ENCODE peak calls at places on chromosomes 3 and 15, in five cellular contexts. A is SK-N-SH, T is NT2/D1, P is K562, G is HCT116. Q is an unnamed sample.

GRCh38 chr15:99439524-99439835 is 126.3 kb upstream of the MEF2A start:
- DNase-seq in A (no peak), T (no peak), P (no peak), G (no peak), Q (no peak)

GRCh38 chr3:115388166-115388565 is 235.1 kb upstream of the GAP43 start:
- DNase-seq in A (no peak), T (no peak), P (no peak), G (no peak), Q (no peak)

GRCh38 chr3:171566803-171567422 is 106.7 kb upstream of the TNIK start:
- DNase-seq in A (peak), T (no peak), P (peak), G (peak), Q (peak)

GRCh38 chr15:58212909-58213526 is 74.8 kb downstream of the AQP9 start:
- DNase-seq in A (no peak), T (no peak), P (peak), G (no peak), Q (no peak)

GRCh38 chr3:61224823-61225222 is 26.4 kb downstream of the FHIT start:
- DNase-seq in A (no peak), T (no peak), P (no peak), G (no peak), Q (no peak)

GRCh38 chr3:39809995-39810595 is 686 bp downstream of the MYRIP start:
- DNase-seq in A (no peak), T (no peak), P (no peak), G (no peak), Q (no peak)

GRCh38 chr15:55407631-55407948 is 569 bp downstream of the CCPG1 start:
- DNase-seq in A (no peak), T (no peak), P (no peak), G (no peak), Q (no peak)

GRCh38 chr3:59418836-59419235 is 369.0 kb upstream of the CFAP20DC start:
- DNase-seq in A (no peak), T (no peak), P (no peak), G (no peak), Q (no peak)

GRCh38 chr3:174784206-174784934 is 74.8 kb upstream of the NAALADL2 start:
- DNase-seq in A (no peak), T (no peak), P (no peak), G (no peak), Q (no peak)

GRCh38 chr3:53819163-53819868 is 26.9 kb downstream of the CHDH start:
- DNase-seq in A (no peak), T (no peak), P (no peak), G (no peak), Q (no peak)

GRCh38 chr3:53816430-53816829 is 29.8 kb downstream of the CHDH start:
- DNase-seq in A (no peak), T (no peak), P (no peak), G (no peak), Q (no peak)

GRCh38 chr3:53818221-53819162 is 27.7 kb downstream of the CHDH start:
- DNase-seq in A (no peak), T (no peak), P (no peak), G (no peak), Q (no peak)

GRCh38 chr3:53817211-53817610 is 29.0 kb downstream of the CHDH start:
- DNase-seq in A (no peak), T (no peak), P (no peak), G (no peak), Q (no peak)

GRCh38 chr3:53817809-53818208 is 28.4 kb downstream of the CHDH start:
- DNase-seq in A (no peak), T (no peak), P (no peak), G (no peak), Q (no peak)
- TF ChIP-seq YY1 in A (no peak), T (no peak), P (no peak), G (no peak), Q (no peak)

GRCh38 chr3:104578558-104578957 is 788.2 kb upstream of the ALCAM start:
- DNase-seq in A (no peak), T (no peak), P (peak), G (no peak), Q (no peak)

GRCh38 chr3:104586344-104586743 is 780.4 kb upstream of the ALCAM start:
- DNase-seq in A (no peak), T (no peak), P (no peak), G (no peak), Q (no peak)

GRCh38 chr3:104584702-104585101 is 782.0 kb upstream of the ALCAM start:
- DNase-seq in A (no peak), T (no peak), P (no peak), G (no peak), Q (no peak)

DNA sequence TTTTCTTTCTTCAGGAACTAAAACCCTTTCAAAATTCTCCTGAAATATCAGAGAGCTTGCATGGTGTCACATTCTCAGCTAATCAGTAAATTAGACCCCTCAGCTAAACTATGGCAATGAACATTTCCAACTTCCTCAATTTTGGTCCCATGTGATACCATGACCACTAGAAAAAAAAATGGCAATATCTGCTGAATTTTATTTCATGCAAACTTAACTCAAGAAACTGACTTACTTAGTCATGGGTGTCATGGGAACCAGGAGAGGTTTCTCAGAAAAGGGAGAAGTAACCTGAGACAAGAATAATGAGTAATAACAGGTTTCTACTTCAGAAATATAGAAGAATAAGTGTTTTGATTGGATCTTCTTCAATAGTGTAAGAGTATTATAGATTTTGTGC is 784.6 kb upstream of the ALCAM start:
- DNase-seq in A (no peak), T (no peak), P (no peak), G (no peak), Q (no peak)
- TF ChIP-seq YY1 in A (no peak), T (no peak), P (no peak), G (no peak), Q (no peak)

GRCh38 chr3:54536450-54536849 is 391.4 kb downstream of the LRTM1 start:
- DNase-seq in A (no peak), T (no peak), P (no peak), G (no peak), Q (no peak)

GRCh38 chr3:54537506-54537905 is 390.4 kb downstream of the LRTM1 start:
- DNase-seq in A (no peak), T (no peak), P (no peak), G (no peak), Q (no peak)

GRCh38 chr3:54541369-54541768 is 386.5 kb downstream of the LRTM1 start:
- DNase-seq in A (no peak), T (no peak), P (no peak), G (no peak), Q (no peak)

GRCh38 chr3:54535619-54536018 is 392.2 kb downstream of the LRTM1 start:
- DNase-seq in A (no peak), T (no peak), P (no peak), G (no peak), Q (no peak)

GRCh38 chr3:54538346-54538745 is 389.5 kb downstream of the LRTM1 start:
- DNase-seq in A (peak), T (peak), P (no peak), G (no peak), Q (no peak)
- TF ChIP-seq YY1 in A (no peak), T (no peak), P (no peak), G (no peak), Q (no peak)

GRCh38 chr15:68396068-68396467 is 35.9 kb downstream of the ITGA11 start:
- DNase-seq in A (no peak), T (no peak), P (no peak), G (no peak), Q (no peak)
- TF ChIP-seq YY1 in A (no peak), T (no peak), P (no peak), G (no peak), Q (no peak)

DNA sequence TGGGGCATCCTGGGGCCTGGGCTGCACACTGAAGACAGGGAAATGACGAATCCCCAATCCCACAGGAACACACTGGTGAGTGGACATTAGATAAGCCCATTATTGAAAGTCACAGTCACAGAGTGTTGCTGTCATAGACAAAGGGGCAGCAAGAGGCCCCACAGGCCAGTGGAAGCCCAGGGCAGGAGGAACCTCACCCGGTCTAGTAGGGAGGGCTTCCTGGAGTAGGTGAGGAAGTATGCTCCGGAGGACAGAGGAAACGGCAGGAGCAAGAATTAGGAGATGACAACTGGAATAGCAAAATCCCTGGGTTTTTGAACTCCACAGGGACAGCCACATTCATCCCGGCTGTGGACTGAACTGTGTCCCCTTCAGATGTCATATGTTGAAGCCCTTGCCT is 101.2 kb downstream of the TPRA1 start:
- DNase-seq in A (no peak), T (no peak), P (no peak), G (no peak), Q (no peak)
- TF ChIP-seq YY1 in A (no peak), T (no peak), P (no peak), G (no peak), Q (no peak)

DNA sequence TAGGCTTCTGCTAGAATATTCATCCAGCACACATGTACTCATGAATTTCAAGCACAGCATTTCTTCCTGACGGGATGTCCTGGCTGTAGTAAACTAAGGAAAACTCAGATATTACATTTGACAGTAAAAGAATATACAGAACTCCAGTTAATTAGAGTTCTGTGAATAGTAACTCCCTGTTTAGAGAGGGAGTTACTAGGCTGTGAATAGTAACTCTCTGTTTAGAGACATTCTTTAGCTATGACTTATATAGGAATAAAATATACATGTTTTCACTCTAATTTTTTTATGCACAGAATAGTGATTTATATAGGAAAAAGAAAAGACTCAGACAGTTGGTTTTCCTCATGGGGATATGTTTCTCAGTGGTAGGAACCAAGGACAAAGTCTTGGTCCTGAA is 480.8 kb upstream of the THBS1 start:
- DNase-seq in A (no peak), T (no peak), P (no peak), G (no peak), Q (no peak)
- TF ChIP-seq YY1 in A (no peak), T (no peak), P (no peak), G (no peak), Q (no peak)

Q was measured in GM12878.